ENCODE peak calls at places on chromosomes 5 and 9, in seven cellular contexts. F, E, U, N, L, Z and R are unnamed samples.

GRCh38 chr5:5899716-5900115 is 477.2 kb downstream of the ICE1 start:
- DNase-seq in F (no peak), E (no peak), U (no peak), N (no peak), L (no peak), Z (no peak), R (no peak)

GRCh38 chr5:169649486-169649885 is 12.4 kb downstream of the DOCK2 start:
- DNase-seq in F (no peak), E (no peak), U (no peak), N (no peak), L (no peak), Z (no peak), R (no peak)

GRCh38 chr9:69981686-69982450 is 61.8 kb upstream of the MAMDC2 start:
- DNase-seq in F (no peak), E (no peak), U (no peak), N (no peak), L (peak; percentile 33), Z (no peak), R (no peak)

GRCh38 chr9:98039474-98040072 is 17.0 kb upstream of the NANS start:
- DNase-seq in F (no peak), E (no peak), U (no peak), N (no peak), L (no peak), Z (no peak), R (no peak)

GRCh38 chr9:124209279-124209678 is 48.5 kb upstream of the NEK6 start:
- DNase-seq in F (no peak), E (no peak), U (peak; percentile 2), N (no peak), L (no peak), Z (no peak), R (no peak)

GRCh38 chr9:18437315-18438200 is 36.4 kb upstream of the ADAMTSL1 start:
- DNase-seq in F (no peak), E (no peak), U (peak; percentile 52), N (no peak), L (no peak), Z (no peak), R (no peak)

GRCh38 chr5:137328991-137329390 is 170.1 kb downstream of the SPOCK1 start:
- DNase-seq in F (no peak), E (no peak), U (no peak), N (no peak), L (no peak), Z (no peak), R (no peak)

GRCh38 chr5:31776976-31777651 is 138.2 kb downstream of the PDZD2 start:
- DNase-seq in F (no peak), E (no peak), U (no peak), N (no peak), L (no peak), Z (no peak), R (no peak)

GRCh38 chr9:84166828-84167400 is 173.6 kb downstream of the SLC28A3 start:
- DNase-seq in F (no peak), E (no peak), U (peak; percentile 52), N (no peak), L (no peak), Z (no peak), R (no peak)

GRCh38 chr9:4674783-4675182 is 4.6 kb upstream of the CDC37L1 start:
- DNase-seq in F (no peak), E (no peak), U (no peak), N (no peak), L (peak; percentile 71), Z (peak; percentile 67), R (no peak)

GRCh38 chr5:60360355-60360754 is 339.6 kb downstream of the DEPDC1B start:
- DNase-seq in F (no peak), E (no peak), U (no peak), N (no peak), L (no peak), Z (no peak), R (no peak)

GRCh38 chr5:11449217-11449616 is 455.0 kb downstream of the CTNND2 start:
- DNase-seq in F (no peak), E (no peak), U (no peak), N (no peak), L (no peak), Z (peak; percentile 12), R (no peak)

GRCh38 chr5:54703091-54703490 is 185.5 kb downstream of the SNX18 start:
- DNase-seq in F (peak; percentile 14), E (no peak), U (peak; percentile 86), N (peak; percentile 43), L (peak; percentile 81), Z (peak; percentile 81), R (no peak)

GRCh38 chr9:34372598-34373011 is 4.1 kb downstream of the MYORG start:
- DNase-seq in F (no peak), E (no peak), U (no peak), N (no peak), L (no peak), Z (no peak), R (no peak)

DNA sequence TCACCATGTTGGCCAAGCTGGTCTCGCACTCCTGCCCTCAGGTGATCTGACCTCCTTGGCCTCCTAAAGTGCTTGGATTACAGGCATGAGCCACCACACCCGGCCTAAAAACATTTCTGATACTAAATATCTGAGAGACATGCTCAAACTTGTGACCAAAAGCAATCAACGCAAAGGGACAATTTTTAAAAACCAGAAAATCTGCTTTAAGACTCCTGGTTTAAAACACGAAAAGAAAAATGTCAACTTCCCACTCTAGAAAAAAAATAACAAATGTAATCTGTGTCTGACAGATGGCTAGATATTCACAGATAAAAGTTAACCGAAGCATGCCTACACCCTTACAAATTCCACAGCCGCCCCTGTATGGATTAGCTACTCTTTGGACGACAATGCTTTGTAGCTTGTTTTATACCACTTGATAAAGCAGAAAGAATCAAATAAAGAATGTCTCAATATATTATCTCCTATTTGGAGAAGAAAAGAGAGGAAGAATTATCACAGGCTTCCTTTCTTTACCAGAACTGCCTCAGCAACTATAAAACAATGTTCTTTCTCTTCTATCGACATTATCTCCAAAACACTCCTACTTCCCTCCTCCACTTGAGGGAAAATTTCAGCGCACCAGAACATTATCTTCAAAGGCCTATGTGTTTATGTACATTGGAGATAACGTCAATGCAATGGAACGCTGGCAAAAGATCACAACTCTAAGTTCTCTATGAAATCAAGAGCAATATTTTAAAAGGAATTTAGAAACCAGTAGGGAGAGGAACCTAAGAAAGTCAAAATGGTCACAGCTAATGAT is 26.3 kb downstream of the CEMIP2 start:
- DNase-seq in F (peak; percentile 64), E (no peak), U (no peak), N (peak; percentile 56), L (no peak), Z (no peak), R (no peak)
- H3K4me3 ChIP-seq in F (no peak overlapping the region), E (no peak overlapping the region), U (no peak overlapping the region), N (no peak overlapping the region), L (no peak overlapping the region), Z (no peak overlapping the region), R (no peak overlapping the region)

DNA sequence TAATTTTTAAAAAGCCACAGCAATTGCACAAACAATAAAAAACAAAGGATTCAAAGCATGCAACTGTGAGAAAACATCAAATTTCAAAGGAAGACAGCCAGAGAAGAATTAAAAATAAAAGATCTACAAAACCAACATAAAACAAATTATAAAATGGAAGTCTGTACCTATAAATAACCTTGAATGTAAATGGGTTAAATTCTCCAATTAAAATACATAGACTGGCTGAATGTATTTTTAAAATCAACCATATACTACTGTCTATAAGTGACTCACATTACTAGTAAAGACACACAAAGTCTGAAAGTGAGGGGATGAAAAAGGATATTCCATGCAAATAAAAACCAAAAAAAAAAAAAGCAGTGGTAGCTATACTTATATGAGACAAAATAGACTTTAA is 33.7 kb downstream of the BTNL8 start:
- DNase-seq in F (no peak), E (no peak), U (no peak), N (no peak), L (no peak), Z (no peak), R (no peak)
- H3K4me3 ChIP-seq in F (no peak overlapping the region), E (no peak overlapping the region), U (no peak overlapping the region), N (no peak overlapping the region), L (no peak overlapping the region), Z (no peak overlapping the region), R (no peak overlapping the region)

DNA sequence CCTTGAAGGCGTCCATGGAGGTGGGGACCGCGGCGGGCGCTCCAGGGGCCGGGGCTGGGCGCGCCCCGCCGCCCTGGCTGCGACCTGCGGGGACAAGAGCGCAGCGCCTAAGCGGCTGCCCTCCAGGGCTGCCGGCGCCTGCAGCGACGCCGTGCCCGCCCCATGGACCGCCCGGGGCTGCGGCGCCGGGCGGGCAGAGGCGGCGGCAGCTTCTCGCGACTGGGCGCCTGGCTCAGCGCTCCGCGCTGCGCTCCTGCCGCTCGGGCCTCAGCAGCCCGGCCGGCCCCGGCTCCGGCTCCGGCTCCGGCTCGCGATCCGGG is 202 bp downstream of the PITX1 start:
- DNase-seq in F (no peak), E (no peak), U (no peak), N (no peak), L (no peak), Z (no peak), R (no peak)
- H3K4me3 ChIP-seq in F (peak overlapping the region; percentile 28), E (peak overlapping the region; percentile 50), U (peak overlapping the region; percentile 85), N (peak overlapping the region; percentile 49), L (peak overlapping the region; percentile 99), Z (peak overlapping the region; percentile 14), R (peak overlapping the region; percentile 35)

GRCh38 chr5:134118212-134118611 is 3.7 kb downstream of the TCF7 start:
- DNase-seq in F (no peak), E (no peak), U (no peak), N (no peak), L (no peak), Z (no peak), R (no peak)

GRCh38 chr5:134123360-134123759 is 8.9 kb downstream of the TCF7 start:
- DNase-seq in F (no peak), E (no peak), U (no peak), N (no peak), L (no peak), Z (no peak), R (no peak)

GRCh38 chr5:134122530-134122929 is 8.0 kb downstream of the TCF7 start:
- DNase-seq in F (peak; percentile 38), E (peak; percentile 57), U (no peak), N (no peak), L (no peak), Z (no peak), R (no peak)

GRCh38 chr5:134119720-134120119 is 5.2 kb downstream of the TCF7 start:
- DNase-seq in F (no peak), E (no peak), U (no peak), N (no peak), L (no peak), Z (no peak), R (no peak)

GRCh38 chr5:134120386-134121138 is 6.1 kb downstream of the TCF7 start:
- DNase-seq in F (no peak), E (no peak), U (no peak), N (no peak), L (no peak), Z (no peak), R (no peak)
- H3K4me3 ChIP-seq in F (no peak overlapping the region), E (no peak overlapping the region), U (no peak overlapping the region), N (no peak overlapping the region), L (no peak overlapping the region), Z (no peak overlapping the region), R (no peak overlapping the region)

GRCh38 chr5:88394531-88395185 is 126.0 kb upstream of the TMEM161B start:
- DNase-seq in F (no peak), E (no peak), U (no peak), N (no peak), L (no peak), Z (no peak), R (no peak)
- H3K4me3 ChIP-seq in F (no peak overlapping the region), E (no peak overlapping the region), U (no peak overlapping the region), N (no peak overlapping the region), L (no peak overlapping the region), Z (no peak overlapping the region), R (no peak overlapping the region)

GRCh38 chr9:2023042-2023441 is 7.9 kb downstream of the SMARCA2 start:
- DNase-seq in F (no peak), E (no peak), U (no peak), N (no peak), L (no peak), Z (no peak), R (no peak)
- H3K4me3 ChIP-seq in F (no peak overlapping the region), E (no peak overlapping the region), U (peak overlapping the region; percentile 14), N (no peak overlapping the region), L (no peak overlapping the region), Z (no peak overlapping the region), R (no peak overlapping the region)